ENCODE peak calls at places on chromosome 2, in four cellular contexts. X is KBM-7, M is SK-N-SH, K is ELR. Z is an unnamed sample.
A peak's percentile ranks its signal among the peaks of the same experiment; 100 is the strongest.

GRCh38 chr2:65800998-65801397 is 368.6 kb upstream of the SPRED2 start:
- DNase-seq in X (peak; percentile 2), M (no peak), K (peak; percentile 35), Z (no peak)

GRCh38 chr2:195662138-195662537 is 5.1 kb downstream of the SLC39A10 start:
- DNase-seq in X (peak; percentile 75), M (no peak), K (no peak), Z (no peak)

GRCh38 chr2:61853086-61853847 is 593 bp downstream of the FAM161A start:
- DNase-seq in X (no peak), M (peak; percentile 84), K (peak; percentile 73), Z (peak; percentile 67)

GRCh38 chr2:6447209-6447608 is 418.5 kb downstream of the CMPK2 start:
- DNase-seq in X (no peak), M (no peak), K (no peak), Z (no peak)

GRCh38 chr2:219089330-219089729 is 28.6 kb upstream of the IHH start:
- DNase-seq in X (no peak), M (no peak), K (no peak), Z (no peak)

GRCh38 chr2:142128105-142128504 is 2.7 kb downstream of the LRP1B start:
- DNase-seq in X (no peak), M (no peak), K (no peak), Z (no peak)

GRCh38 chr2:212863185-212863588 is 288.2 kb downstream of the IKZF2 start:
- DNase-seq in X (peak; percentile 95), M (peak; percentile 6), K (peak; percentile 66), Z (peak; percentile 22)

GRCh38 chr2:118847447-118848172 is at the start of gene EN1:
- DNase-seq in X (no peak), M (peak; percentile 61), K (no peak), Z (peak; percentile 47)

GRCh38 chr2:199775297-199775696 is 75.7 kb downstream of the FTCDNL1 start:
- DNase-seq in X (no peak), M (no peak), K (peak; percentile 32), Z (no peak)

GRCh38 chr2:160674076-160674630 is 180.5 kb upstream of the RBMS1 start:
- DNase-seq in X (no peak), M (no peak), K (peak; percentile 13), Z (no peak)

GRCh38 chr2:118431997-118432396 is 343.7 kb downstream of the INSIG2 start:
- DNase-seq in X (no peak), M (no peak), K (no peak), Z (no peak)

GRCh38 chr2:234958746-234959395 is 7.1 kb downstream of the SH3BP4 start:
- DNase-seq in X (no peak), M (no peak), K (no peak), Z (no peak)

GRCh38 chr2:105139556-105140236 is 101.8 kb downstream of the MRPS9 start:
- DNase-seq in X (no peak), M (no peak), K (no peak), Z (no peak)

GRCh38 chr2:215812966-215813365 is 200.4 kb downstream of the MREG start:
- DNase-seq in X (no peak), M (no peak), K (peak; percentile 49), Z (no peak)

Z was measured in SK-N-DZ.